ENCODE peak calls at places on chromosomes 5 and 9, in five cellular contexts. One of them, this sample, is unnamed.

GRCh38 chr9:127096208-127096607 is 26.2 kb downstream of the ANGPTL2 start:
- DNase-seq in fibroblast of lung: no peak
- DNase-seq in AG04449: no peak
- DNase-seq in BJ: no peak
- DNase-seq in nephron progenitor cell: no peak
- DNase-seq in this sample: no peak

GRCh38 chr5:106086352-106086751 is 1584.4 kb downstream of the EFNA5 start:
- DNase-seq in fibroblast of lung: no peak
- DNase-seq in BJ: no peak
- DNase-seq in nephron progenitor cell: no peak
- DNase-seq in AG04449: no peak
- DNase-seq in this sample: no peak

GRCh38 chr5:57442080-57442839 is 40.4 kb downstream of the ACTBL2 start:
- DNase-seq in nephron progenitor cell: no peak
- DNase-seq in fibroblast of lung: peak; percentile 85
- DNase-seq in BJ: peak; percentile 80
- DNase-seq in AG04449: peak; percentile 87
- DNase-seq in this sample: peak; percentile 19

GRCh38 chr5:167012281-167013034 is 1279.0 kb upstream of the WWC1 start:
- DNase-seq in BJ: no peak
- DNase-seq in AG04449: no peak
- DNase-seq in fibroblast of lung: no peak
- DNase-seq in nephron progenitor cell: no peak
- DNase-seq in this sample: no peak

GRCh38 chr9:93709600-93710369 is 133.4 kb downstream of the PHF2 start:
- DNase-seq in BJ: no peak
- DNase-seq in fibroblast of lung: no peak
- DNase-seq in nephron progenitor cell: no peak
- DNase-seq in AG04449: no peak
- DNase-seq in this sample: no peak

GRCh38 chr5:78649220-78649700 is 688 bp upstream of the LHFPL2 start:
- DNase-seq in AG04449: no peak
- DNase-seq in BJ: no peak
- DNase-seq in fibroblast of lung: peak; percentile 47
- DNase-seq in nephron progenitor cell: peak; percentile 35
- DNase-seq in this sample: no peak

GRCh38 chr5:135750506-135750905 is 84.0 kb upstream of the SLC25A48 start:
- DNase-seq in AG04449: no peak
- DNase-seq in BJ: no peak
- DNase-seq in nephron progenitor cell: no peak
- DNase-seq in fibroblast of lung: no peak
- DNase-seq in this sample: no peak

GRCh38 chr9:108724669-108725068 is 131.1 kb downstream of the ACTL7B start:
- DNase-seq in nephron progenitor cell: no peak
- DNase-seq in AG04449: peak; percentile 14
- DNase-seq in fibroblast of lung: peak; percentile 88
- DNase-seq in BJ: peak; percentile 49
- DNase-seq in this sample: no peak

GRCh38 chr5:106392766-106393165 is 1278.0 kb downstream of the EFNA5 start:
- DNase-seq in BJ: no peak
- DNase-seq in nephron progenitor cell: no peak
- DNase-seq in fibroblast of lung: no peak
- DNase-seq in AG04449: no peak
- DNase-seq in this sample: no peak

GRCh38 chr5:60633336-60633735 is 66.6 kb downstream of the DEPDC1B start:
- DNase-seq in fibroblast of lung: peak; percentile 75
- DNase-seq in BJ: peak; percentile 62
- DNase-seq in nephron progenitor cell: no peak
- DNase-seq in AG04449: peak; percentile 88
- DNase-seq in this sample: no peak

GRCh38 chr9:100999914-101000540 is 28.5 kb upstream of the PLPPR1 start:
- DNase-seq in fibroblast of lung: no peak
- DNase-seq in nephron progenitor cell: no peak
- DNase-seq in BJ: no peak
- DNase-seq in AG04449: no peak
- DNase-seq in this sample: no peak

GRCh38 chr5:150517272-150518152 is 9.6 kb downstream of the NDST1 start:
- DNase-seq in nephron progenitor cell: no peak
- DNase-seq in fibroblast of lung: peak; percentile 96
- DNase-seq in AG04449: peak; percentile 94
- DNase-seq in BJ: peak; percentile 92
- DNase-seq in this sample: no peak

GRCh38 chr5:122229551-122229950 is 82.5 kb upstream of the SNCAIP start:
- DNase-seq in fibroblast of lung: no peak
- DNase-seq in AG04449: no peak
- DNase-seq in nephron progenitor cell: no peak
- DNase-seq in BJ: no peak
- DNase-seq in this sample: no peak

GRCh38 chr9:137163805-137164204 is 6.0 kb downstream of the LRRC26 start:
- DNase-seq in AG04449: no peak
- DNase-seq in nephron progenitor cell: no peak
- DNase-seq in BJ: no peak
- DNase-seq in fibroblast of lung: no peak
- DNase-seq in this sample: no peak

GRCh38 chr5:41522193-41522786 is 11.9 kb upstream of the PLCXD3 start:
- DNase-seq in BJ: no peak
- DNase-seq in nephron progenitor cell: no peak
- DNase-seq in AG04449: no peak
- DNase-seq in fibroblast of lung: no peak
- DNase-seq in this sample: no peak

DNA sequence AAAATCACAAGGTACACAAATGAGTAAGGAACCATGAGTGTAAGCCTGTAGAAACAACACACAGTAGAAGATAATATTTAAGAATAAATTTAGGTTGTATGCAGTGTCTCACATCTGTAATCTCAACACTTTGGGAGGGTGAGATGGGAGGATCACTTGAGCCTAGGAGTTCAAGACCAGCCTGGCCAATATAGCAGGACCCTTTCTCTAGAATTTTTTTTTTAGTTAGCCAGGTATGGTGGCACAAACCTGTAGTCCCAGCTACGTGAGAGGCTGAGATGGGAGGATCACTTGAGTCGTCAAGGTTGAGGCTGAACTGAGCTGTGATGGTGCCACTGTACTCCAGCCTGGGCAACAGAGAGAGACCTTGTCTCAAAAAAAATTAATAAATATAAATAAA is 401.2 kb upstream of the RORB start:
- DNase-seq in BJ: no peak
- DNase-seq in AG04449: no peak
- DNase-seq in nephron progenitor cell: no peak
- DNase-seq in fibroblast of lung: no peak
- DNase-seq in this sample: no peak
- TF ChIP-seq CTCF in BJ: no peak
- TF ChIP-seq CTCF in AG04449: no peak
- TF ChIP-seq CTCF in nephron progenitor cell: no peak
- TF ChIP-seq CTCF in fibroblast of lung: no peak
- TF ChIP-seq CTCF in this sample: no peak

GRCh38 chr9:87792831-87793288 is 66.9 kb downstream of the CTSL start:
- DNase-seq in nephron progenitor cell: no peak
- DNase-seq in BJ: peak; percentile 19
- DNase-seq in AG04449: no peak
- DNase-seq in fibroblast of lung: peak; percentile 94
- DNase-seq in this sample: no peak
- TF ChIP-seq CTCF in nephron progenitor cell: no peak
- TF ChIP-seq CTCF in BJ: peak; percentile 25
- TF ChIP-seq CTCF in AG04449: no peak
- TF ChIP-seq CTCF in fibroblast of lung: peak; percentile 25
- TF ChIP-seq CTCF in this sample: no peak

GRCh38 chr5:95644351-95645042 is 2.1 kb upstream of the RFESD start:
- DNase-seq in BJ: no peak
- DNase-seq in fibroblast of lung: peak; percentile 74
- DNase-seq in nephron progenitor cell: peak; percentile 27
- DNase-seq in AG04449: no peak
- DNase-seq in this sample: peak; percentile 44
- TF ChIP-seq CTCF in BJ: peak; percentile 79
- TF ChIP-seq CTCF in fibroblast of lung: peak; percentile 79
- TF ChIP-seq CTCF in nephron progenitor cell: peak; percentile 63
- TF ChIP-seq CTCF in AG04449: peak; percentile 67
- TF ChIP-seq CTCF in this sample: peak; percentile 82

GRCh38 chr5:65771266-65771665 is 49.3 kb downstream of the NLN start:
- DNase-seq in BJ: no peak
- DNase-seq in nephron progenitor cell: no peak
- DNase-seq in AG04449: no peak
- DNase-seq in fibroblast of lung: no peak
- DNase-seq in this sample: no peak

GRCh38 chr5:65775476-65775875 is 53.5 kb downstream of the NLN start:
- DNase-seq in nephron progenitor cell: no peak
- DNase-seq in fibroblast of lung: no peak
- DNase-seq in AG04449: no peak
- DNase-seq in BJ: no peak
- DNase-seq in this sample: no peak

GRCh38 chr5:65778126-65778525 is 56.1 kb downstream of the NLN start:
- DNase-seq in BJ: no peak
- DNase-seq in fibroblast of lung: no peak
- DNase-seq in nephron progenitor cell: no peak
- DNase-seq in AG04449: no peak
- DNase-seq in this sample: no peak

GRCh38 chr5:65776707-65777141 is 54.7 kb downstream of the NLN start:
- DNase-seq in fibroblast of lung: no peak
- DNase-seq in AG04449: peak; percentile 17
- DNase-seq in nephron progenitor cell: no peak
- DNase-seq in BJ: peak; percentile 33
- DNase-seq in this sample: no peak

GRCh38 chr5:65774346-65774745 is 52.3 kb downstream of the NLN start:
- DNase-seq in BJ: peak; percentile 62
- DNase-seq in fibroblast of lung: peak; percentile 66
- DNase-seq in nephron progenitor cell: no peak
- DNase-seq in AG04449: peak; percentile 85
- DNase-seq in this sample: peak; percentile 20
- TF ChIP-seq CTCF in BJ: no peak
- TF ChIP-seq CTCF in fibroblast of lung: no peak
- TF ChIP-seq CTCF in nephron progenitor cell: no peak
- TF ChIP-seq CTCF in AG04449: no peak
- TF ChIP-seq CTCF in this sample: no peak

DNA sequence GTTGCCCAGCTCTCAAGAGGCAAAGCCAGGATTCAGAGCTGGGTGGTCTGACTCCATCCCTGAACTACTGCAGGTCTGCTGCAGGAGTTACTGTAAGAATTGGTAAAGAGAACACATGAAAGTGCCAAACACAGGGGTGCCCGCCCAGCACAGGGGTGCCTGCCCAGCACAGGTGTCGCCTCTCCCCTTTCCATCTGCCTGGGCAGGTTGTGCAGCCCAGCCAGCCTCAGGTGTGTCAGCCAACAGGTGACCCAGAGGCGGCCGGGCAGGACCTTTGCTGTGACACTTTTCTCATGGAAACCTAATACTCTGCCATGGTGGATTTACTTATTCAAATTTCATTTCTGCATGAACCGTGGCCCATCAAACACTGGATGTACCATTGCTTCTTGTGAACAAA is 289.7 kb upstream of the IRX4 start:
- DNase-seq in AG04449: no peak
- DNase-seq in nephron progenitor cell: no peak
- DNase-seq in fibroblast of lung: no peak
- DNase-seq in BJ: no peak
- DNase-seq in this sample: no peak
- TF ChIP-seq CTCF in AG04449: no peak
- TF ChIP-seq CTCF in nephron progenitor cell: no peak
- TF ChIP-seq CTCF in fibroblast of lung: no peak
- TF ChIP-seq CTCF in BJ: no peak
- TF ChIP-seq CTCF in this sample: no peak

DNA sequence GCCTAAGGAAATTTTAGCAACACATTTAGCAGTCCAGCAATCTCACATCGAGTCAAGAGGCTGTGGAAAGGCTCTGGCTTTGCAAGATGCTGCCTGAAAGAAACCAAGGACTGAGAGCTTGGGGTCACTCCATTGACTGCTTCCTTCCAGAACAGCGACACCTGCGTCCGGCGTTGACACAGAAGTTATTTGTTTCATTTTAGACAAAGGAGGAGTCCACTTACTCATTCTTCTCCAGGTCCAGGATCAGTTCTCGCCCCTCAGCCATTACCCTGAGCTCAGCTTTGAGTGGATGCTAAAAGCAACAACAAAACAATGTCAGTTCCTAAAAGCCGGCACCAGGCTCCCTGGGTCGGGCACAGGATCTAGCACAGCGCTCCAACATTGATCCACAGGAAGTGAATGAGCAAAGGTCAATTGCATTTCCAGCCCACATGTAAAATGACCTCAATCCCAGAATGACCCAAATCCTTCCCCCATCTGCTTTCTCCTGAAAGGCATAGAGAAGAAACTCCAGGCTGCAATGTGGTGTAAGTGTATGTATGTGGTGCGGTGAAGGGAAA is 11.3 kb downstream of the ADAM19 start:
- DNase-seq in nephron progenitor cell: no peak
- DNase-seq in BJ: no peak
- DNase-seq in fibroblast of lung: no peak
- DNase-seq in AG04449: no peak
- DNase-seq in this sample: no peak
- TF ChIP-seq CTCF in nephron progenitor cell: no peak
- TF ChIP-seq CTCF in BJ: no peak
- TF ChIP-seq CTCF in fibroblast of lung: no peak
- TF ChIP-seq CTCF in AG04449: no peak
- TF ChIP-seq CTCF in this sample: peak; percentile 25

GRCh38 chr5:114050087-114050486 is 311.8 kb upstream of the KCNN2 start:
- DNase-seq in fibroblast of lung: no peak
- DNase-seq in AG04449: no peak
- DNase-seq in nephron progenitor cell: no peak
- DNase-seq in BJ: no peak
- DNase-seq in this sample: no peak
- TF ChIP-seq CTCF in fibroblast of lung: no peak
- TF ChIP-seq CTCF in AG04449: no peak
- TF ChIP-seq CTCF in nephron progenitor cell: no peak
- TF ChIP-seq CTCF in BJ: no peak
- TF ChIP-seq CTCF in this sample: no peak

GRCh38 chr9:84397151-84397728 is 56.7 kb upstream of the SLC28A3 start:
- DNase-seq in AG04449: no peak
- DNase-seq in nephron progenitor cell: peak; percentile 81
- DNase-seq in fibroblast of lung: peak; percentile 72
- DNase-seq in BJ: no peak
- DNase-seq in this sample: peak; percentile 80
- TF ChIP-seq CTCF in AG04449: peak; percentile 81
- TF ChIP-seq CTCF in nephron progenitor cell: peak; percentile 94
- TF ChIP-seq CTCF in fibroblast of lung: peak; percentile 88
- TF ChIP-seq CTCF in BJ: peak; percentile 82
- TF ChIP-seq CTCF in this sample: peak; percentile 94

GRCh38 chr9:135282001-135282731 is 194.7 kb downstream of the OLFM1 start:
- DNase-seq in AG04449: no peak
- DNase-seq in nephron progenitor cell: no peak
- DNase-seq in BJ: no peak
- DNase-seq in fibroblast of lung: peak; percentile 4
- DNase-seq in this sample: no peak
- TF ChIP-seq CTCF in AG04449: no peak
- TF ChIP-seq CTCF in nephron progenitor cell: no peak
- TF ChIP-seq CTCF in BJ: no peak
- TF ChIP-seq CTCF in fibroblast of lung: no peak
- TF ChIP-seq CTCF in this sample: no peak

This sample was measured in GM13976.